ENCODE peak calls at places on chromosomes 4 and X, in eight cellular contexts. One of them, this sample, is unnamed.

GRCh38 chr4:141220271-141220654 is 432 bp upstream of the ZNF330 start:
- DNase-seq in GDM1: no peak
- DNase-seq in Caki2: no peak
- DNase-seq in activated T-helper 1 cell treated with anti-CD3 and anti-CD28 coated beads, Interleukin-12 subunit alpha, Interleukin-12 subunit beta, Interleukin-2, Interleukin-4 antibody, amounts not matched to agents 30 ng/mL and 10 ng/mL and 1 ng/mL, durations not matched to agents 14 hours and 24 hours and 36 hours: no peak
- DNase-seq in brain microvascular endothelial cell: no peak
- DNase-seq in amygdala: no peak
- DNase-seq in cerebellar cortex: no peak
- DNase-seq in ovary: no peak
- DNase-seq in this sample: no peak

GRCh38 chr4:123043793-123044425 is 121.5 kb upstream of the NUDT6 start:
- DNase-seq in ovary: no peak
- DNase-seq in cerebellar cortex: no peak
- DNase-seq in amygdala: no peak
- DNase-seq in GDM1: no peak
- DNase-seq in brain microvascular endothelial cell: no peak
- DNase-seq in Caki2: no peak
- DNase-seq in activated T-helper 1 cell treated with anti-CD3 and anti-CD28 coated beads, Interleukin-12 subunit alpha, Interleukin-12 subunit beta, Interleukin-2, Interleukin-4 antibody, amounts not matched to agents 30 ng/mL and 10 ng/mL and 1 ng/mL, durations not matched to agents 14 hours and 24 hours and 36 hours: no peak
- DNase-seq in this sample: no peak

GRCh38 chr4:13559414-13559813 is 15.1 kb upstream of the NKX3-2 start:
- DNase-seq in Caki2: no peak
- DNase-seq in GDM1: no peak
- DNase-seq in activated T-helper 1 cell treated with anti-CD3 and anti-CD28 coated beads, Interleukin-12 subunit alpha, Interleukin-12 subunit beta, Interleukin-2, Interleukin-4 antibody, amounts not matched to agents 30 ng/mL and 10 ng/mL and 1 ng/mL, durations not matched to agents 14 hours and 24 hours and 36 hours: no peak
- DNase-seq in brain microvascular endothelial cell: peak
- DNase-seq in amygdala: no peak
- DNase-seq in ovary: no peak
- DNase-seq in cerebellar cortex: no peak
- DNase-seq in this sample: peak

GRCh38 chr4:82981116-82981515 is 29.5 kb downstream of the LIN54 start:
- DNase-seq in Caki2: no peak
- DNase-seq in cerebellar cortex: no peak
- DNase-seq in GDM1: no peak
- DNase-seq in amygdala: no peak
- DNase-seq in ovary: no peak
- DNase-seq in brain microvascular endothelial cell: no peak
- DNase-seq in activated T-helper 1 cell treated with anti-CD3 and anti-CD28 coated beads, Interleukin-12 subunit alpha, Interleukin-12 subunit beta, Interleukin-2, Interleukin-4 antibody, amounts not matched to agents 30 ng/mL and 10 ng/mL and 1 ng/mL, durations not matched to agents 14 hours and 24 hours and 36 hours: no peak
- DNase-seq in this sample: no peak

GRCh38 chr4:6753891-6754290 is 28.6 kb upstream of the KIAA0232 start:
- DNase-seq in cerebellar cortex: no peak
- DNase-seq in Caki2: no peak
- DNase-seq in amygdala: no peak
- DNase-seq in activated T-helper 1 cell treated with anti-CD3 and anti-CD28 coated beads, Interleukin-12 subunit alpha, Interleukin-12 subunit beta, Interleukin-2, Interleukin-4 antibody, amounts not matched to agents 30 ng/mL and 10 ng/mL and 1 ng/mL, durations not matched to agents 14 hours and 24 hours and 36 hours: no peak
- DNase-seq in ovary: no peak
- DNase-seq in GDM1: no peak
- DNase-seq in brain microvascular endothelial cell: no peak
- DNase-seq in this sample: no peak

GRCh38 chr4:159206427-159206871 is 103.6 kb downstream of the RAPGEF2 start:
- DNase-seq in activated T-helper 1 cell treated with anti-CD3 and anti-CD28 coated beads, Interleukin-12 subunit alpha, Interleukin-12 subunit beta, Interleukin-2, Interleukin-4 antibody, amounts not matched to agents 30 ng/mL and 10 ng/mL and 1 ng/mL, durations not matched to agents 14 hours and 24 hours and 36 hours: peak
- DNase-seq in cerebellar cortex: no peak
- DNase-seq in Caki2: no peak
- DNase-seq in GDM1: peak
- DNase-seq in brain microvascular endothelial cell: no peak
- DNase-seq in ovary: no peak
- DNase-seq in amygdala: no peak
- DNase-seq in this sample: peak

GRCh38 chrX:102712967-102713677 is 874 bp downstream of the GPRASP2 start:
- DNase-seq in GDM1: no peak
- DNase-seq in ovary: peak
- DNase-seq in cerebellar cortex: peak
- DNase-seq in amygdala: peak
- DNase-seq in brain microvascular endothelial cell: peak
- DNase-seq in activated T-helper 1 cell treated with anti-CD3 and anti-CD28 coated beads, Interleukin-12 subunit alpha, Interleukin-12 subunit beta, Interleukin-2, Interleukin-4 antibody, amounts not matched to agents 30 ng/mL and 10 ng/mL and 1 ng/mL, durations not matched to agents 14 hours and 24 hours and 36 hours: no peak
- DNase-seq in Caki2: peak
- DNase-seq in this sample: peak

GRCh38 chrX:107454302-107454701 is 4.8 kb downstream of the FRMPD3 start:
- DNase-seq in Caki2: peak
- DNase-seq in GDM1: no peak
- DNase-seq in amygdala: no peak
- DNase-seq in brain microvascular endothelial cell: no peak
- DNase-seq in activated T-helper 1 cell treated with anti-CD3 and anti-CD28 coated beads, Interleukin-12 subunit alpha, Interleukin-12 subunit beta, Interleukin-2, Interleukin-4 antibody, amounts not matched to agents 30 ng/mL and 10 ng/mL and 1 ng/mL, durations not matched to agents 14 hours and 24 hours and 36 hours: no peak
- DNase-seq in cerebellar cortex: no peak
- DNase-seq in ovary: no peak
- DNase-seq in this sample: no peak

GRCh38 chr4:110165382-110166285 is 32.8 kb downstream of the ELOVL6 start:
- DNase-seq in ovary: no peak
- DNase-seq in activated T-helper 1 cell treated with anti-CD3 and anti-CD28 coated beads, Interleukin-12 subunit alpha, Interleukin-12 subunit beta, Interleukin-2, Interleukin-4 antibody, amounts not matched to agents 30 ng/mL and 10 ng/mL and 1 ng/mL, durations not matched to agents 14 hours and 24 hours and 36 hours: peak
- DNase-seq in GDM1: peak
- DNase-seq in brain microvascular endothelial cell: peak
- DNase-seq in cerebellar cortex: no peak
- DNase-seq in Caki2: peak
- DNase-seq in amygdala: no peak
- DNase-seq in this sample: peak

GRCh38 chr4:54032558-54033135 is 31.8 kb downstream of the CHIC2 start:
- DNase-seq in Caki2: no peak
- DNase-seq in brain microvascular endothelial cell: no peak
- DNase-seq in amygdala: no peak
- DNase-seq in cerebellar cortex: no peak
- DNase-seq in ovary: no peak
- DNase-seq in activated T-helper 1 cell treated with anti-CD3 and anti-CD28 coated beads, Interleukin-12 subunit alpha, Interleukin-12 subunit beta, Interleukin-2, Interleukin-4 antibody, amounts not matched to agents 30 ng/mL and 10 ng/mL and 1 ng/mL, durations not matched to agents 14 hours and 24 hours and 36 hours: no peak
- DNase-seq in GDM1: no peak
- DNase-seq in this sample: no peak

GRCh38 chrX:49041683-49042529 is 1.3 kb downstream of the TFE3 start:
- DNase-seq in Caki2: peak
- DNase-seq in cerebellar cortex: no peak
- DNase-seq in amygdala: no peak
- DNase-seq in GDM1: no peak
- DNase-seq in brain microvascular endothelial cell: peak
- DNase-seq in activated T-helper 1 cell treated with anti-CD3 and anti-CD28 coated beads, Interleukin-12 subunit alpha, Interleukin-12 subunit beta, Interleukin-2, Interleukin-4 antibody, amounts not matched to agents 30 ng/mL and 10 ng/mL and 1 ng/mL, durations not matched to agents 14 hours and 24 hours and 36 hours: no peak
- DNase-seq in ovary: no peak
- DNase-seq in this sample: peak

GRCh38 chr4:37245391-37245954 is 930 bp downstream of the NWD2 start:
- DNase-seq in GDM1: no peak
- DNase-seq in amygdala: no peak
- DNase-seq in brain microvascular endothelial cell: no peak
- DNase-seq in cerebellar cortex: no peak
- DNase-seq in activated T-helper 1 cell treated with anti-CD3 and anti-CD28 coated beads, Interleukin-12 subunit alpha, Interleukin-12 subunit beta, Interleukin-2, Interleukin-4 antibody, amounts not matched to agents 30 ng/mL and 10 ng/mL and 1 ng/mL, durations not matched to agents 14 hours and 24 hours and 36 hours: no peak
- DNase-seq in Caki2: no peak
- DNase-seq in ovary: no peak
- DNase-seq in this sample: no peak

GRCh38 chrX:45300638-45301037 is 100.0 kb upstream of the DIPK2B start:
- DNase-seq in activated T-helper 1 cell treated with anti-CD3 and anti-CD28 coated beads, Interleukin-12 subunit alpha, Interleukin-12 subunit beta, Interleukin-2, Interleukin-4 antibody, amounts not matched to agents 30 ng/mL and 10 ng/mL and 1 ng/mL, durations not matched to agents 14 hours and 24 hours and 36 hours: no peak
- DNase-seq in brain microvascular endothelial cell: no peak
- DNase-seq in cerebellar cortex: no peak
- DNase-seq in GDM1: no peak
- DNase-seq in ovary: no peak
- DNase-seq in Caki2: no peak
- DNase-seq in amygdala: no peak
- DNase-seq in this sample: no peak

GRCh38 chr4:180745019-180745418 is 1498.2 kb upstream of the TENM3 start:
- DNase-seq in activated T-helper 1 cell treated with anti-CD3 and anti-CD28 coated beads, Interleukin-12 subunit alpha, Interleukin-12 subunit beta, Interleukin-2, Interleukin-4 antibody, amounts not matched to agents 30 ng/mL and 10 ng/mL and 1 ng/mL, durations not matched to agents 14 hours and 24 hours and 36 hours: no peak
- DNase-seq in cerebellar cortex: no peak
- DNase-seq in Caki2: no peak
- DNase-seq in GDM1: no peak
- DNase-seq in ovary: no peak
- DNase-seq in brain microvascular endothelial cell: no peak
- DNase-seq in amygdala: no peak
- DNase-seq in this sample: no peak

GRCh38 chrX:101357166-101357795 is 8.7 kb upstream of the TIMM8A start:
- DNase-seq in cerebellar cortex: no peak
- DNase-seq in Caki2: peak
- DNase-seq in activated T-helper 1 cell treated with anti-CD3 and anti-CD28 coated beads, Interleukin-12 subunit alpha, Interleukin-12 subunit beta, Interleukin-2, Interleukin-4 antibody, amounts not matched to agents 30 ng/mL and 10 ng/mL and 1 ng/mL, durations not matched to agents 14 hours and 24 hours and 36 hours: no peak
- DNase-seq in amygdala: no peak
- DNase-seq in ovary: no peak
- DNase-seq in GDM1: no peak
- DNase-seq in brain microvascular endothelial cell: peak
- DNase-seq in this sample: peak

GRCh38 chr4:37953620-37954325 is 6.4 kb upstream of the PTTG2 start:
- DNase-seq in GDM1: no peak
- DNase-seq in brain microvascular endothelial cell: peak
- DNase-seq in Caki2: peak
- DNase-seq in cerebellar cortex: no peak
- DNase-seq in activated T-helper 1 cell treated with anti-CD3 and anti-CD28 coated beads, Interleukin-12 subunit alpha, Interleukin-12 subunit beta, Interleukin-2, Interleukin-4 antibody, amounts not matched to agents 30 ng/mL and 10 ng/mL and 1 ng/mL, durations not matched to agents 14 hours and 24 hours and 36 hours: no peak
- DNase-seq in amygdala: no peak
- DNase-seq in ovary: no peak
- DNase-seq in this sample: peak

GRCh38 chr4:125719987-125720386 is 405.2 kb downstream of the FAT4 start:
- DNase-seq in ovary: no peak
- DNase-seq in amygdala: no peak
- DNase-seq in GDM1: no peak
- DNase-seq in cerebellar cortex: no peak
- DNase-seq in brain microvascular endothelial cell: peak
- DNase-seq in activated T-helper 1 cell treated with anti-CD3 and anti-CD28 coated beads, Interleukin-12 subunit alpha, Interleukin-12 subunit beta, Interleukin-2, Interleukin-4 antibody, amounts not matched to agents 30 ng/mL and 10 ng/mL and 1 ng/mL, durations not matched to agents 14 hours and 24 hours and 36 hours: no peak
- DNase-seq in Caki2: peak
- DNase-seq in this sample: peak

GRCh38 chr4:177480796-177481195 is 38.6 kb upstream of the AGA start:
- DNase-seq in amygdala: no peak
- DNase-seq in Caki2: no peak
- DNase-seq in cerebellar cortex: no peak
- DNase-seq in brain microvascular endothelial cell: peak
- DNase-seq in GDM1: no peak
- DNase-seq in activated T-helper 1 cell treated with anti-CD3 and anti-CD28 coated beads, Interleukin-12 subunit alpha, Interleukin-12 subunit beta, Interleukin-2, Interleukin-4 antibody, amounts not matched to agents 30 ng/mL and 10 ng/mL and 1 ng/mL, durations not matched to agents 14 hours and 24 hours and 36 hours: no peak
- DNase-seq in ovary: no peak
- DNase-seq in this sample: peak

GRCh38 chr4:164748375-164748774 is 5.6 kb upstream of the SMIM31 start:
- DNase-seq in brain microvascular endothelial cell: no peak
- DNase-seq in ovary: no peak
- DNase-seq in cerebellar cortex: no peak
- DNase-seq in Caki2: no peak
- DNase-seq in amygdala: no peak
- DNase-seq in GDM1: no peak
- DNase-seq in activated T-helper 1 cell treated with anti-CD3 and anti-CD28 coated beads, Interleukin-12 subunit alpha, Interleukin-12 subunit beta, Interleukin-2, Interleukin-4 antibody, amounts not matched to agents 30 ng/mL and 10 ng/mL and 1 ng/mL, durations not matched to agents 14 hours and 24 hours and 36 hours: no peak
- DNase-seq in this sample: peak

GRCh38 chrX:14352511-14352910 is 176.8 kb upstream of the GLRA2 start:
- DNase-seq in brain microvascular endothelial cell: no peak
- DNase-seq in Caki2: no peak
- DNase-seq in cerebellar cortex: no peak
- DNase-seq in activated T-helper 1 cell treated with anti-CD3 and anti-CD28 coated beads, Interleukin-12 subunit alpha, Interleukin-12 subunit beta, Interleukin-2, Interleukin-4 antibody, amounts not matched to agents 30 ng/mL and 10 ng/mL and 1 ng/mL, durations not matched to agents 14 hours and 24 hours and 36 hours: no peak
- DNase-seq in ovary: no peak
- DNase-seq in amygdala: no peak
- DNase-seq in GDM1: no peak
- DNase-seq in this sample: no peak

GRCh38 chr4:13920901-13921300 is 293.4 kb upstream of the BOD1L1 start:
- DNase-seq in Caki2: peak
- DNase-seq in amygdala: no peak
- DNase-seq in brain microvascular endothelial cell: peak
- DNase-seq in GDM1: no peak
- DNase-seq in cerebellar cortex: no peak
- DNase-seq in ovary: no peak
- DNase-seq in activated T-helper 1 cell treated with anti-CD3 and anti-CD28 coated beads, Interleukin-12 subunit alpha, Interleukin-12 subunit beta, Interleukin-2, Interleukin-4 antibody, amounts not matched to agents 30 ng/mL and 10 ng/mL and 1 ng/mL, durations not matched to agents 14 hours and 24 hours and 36 hours: no peak
- DNase-seq in this sample: peak

GRCh38 chr4:85672116-85672515 is 197.2 kb downstream of the ARHGAP24 start:
- DNase-seq in Caki2: no peak
- DNase-seq in amygdala: no peak
- DNase-seq in ovary: no peak
- DNase-seq in GDM1: no peak
- DNase-seq in activated T-helper 1 cell treated with anti-CD3 and anti-CD28 coated beads, Interleukin-12 subunit alpha, Interleukin-12 subunit beta, Interleukin-2, Interleukin-4 antibody, amounts not matched to agents 30 ng/mL and 10 ng/mL and 1 ng/mL, durations not matched to agents 14 hours and 24 hours and 36 hours: no peak
- DNase-seq in brain microvascular endothelial cell: no peak
- DNase-seq in cerebellar cortex: no peak
- DNase-seq in this sample: no peak

GRCh38 chr4:40702800-40703151 is 47.0 kb upstream of the NSUN7 start:
- DNase-seq in activated T-helper 1 cell treated with anti-CD3 and anti-CD28 coated beads, Interleukin-12 subunit alpha, Interleukin-12 subunit beta, Interleukin-2, Interleukin-4 antibody, amounts not matched to agents 30 ng/mL and 10 ng/mL and 1 ng/mL, durations not matched to agents 14 hours and 24 hours and 36 hours: no peak
- DNase-seq in Caki2: no peak
- DNase-seq in brain microvascular endothelial cell: no peak
- DNase-seq in cerebellar cortex: no peak
- DNase-seq in amygdala: no peak
- DNase-seq in GDM1: no peak
- DNase-seq in ovary: no peak
- DNase-seq in this sample: no peak

GRCh38 chr4:77095101-77095826 is 19.5 kb upstream of the CCNI start:
- DNase-seq in cerebellar cortex: peak
- DNase-seq in GDM1: peak
- DNase-seq in Caki2: peak
- DNase-seq in brain microvascular endothelial cell: peak
- DNase-seq in ovary: peak
- DNase-seq in amygdala: peak
- DNase-seq in activated T-helper 1 cell treated with anti-CD3 and anti-CD28 coated beads, Interleukin-12 subunit alpha, Interleukin-12 subunit beta, Interleukin-2, Interleukin-4 antibody, amounts not matched to agents 30 ng/mL and 10 ng/mL and 1 ng/mL, durations not matched to agents 14 hours and 24 hours and 36 hours: peak
- DNase-seq in this sample: peak

GRCh38 chr4:122205687-122206086 is 53.6 kb downstream of the BLTP1 start:
- DNase-seq in brain microvascular endothelial cell: no peak
- DNase-seq in ovary: no peak
- DNase-seq in cerebellar cortex: peak
- DNase-seq in activated T-helper 1 cell treated with anti-CD3 and anti-CD28 coated beads, Interleukin-12 subunit alpha, Interleukin-12 subunit beta, Interleukin-2, Interleukin-4 antibody, amounts not matched to agents 30 ng/mL and 10 ng/mL and 1 ng/mL, durations not matched to agents 14 hours and 24 hours and 36 hours: no peak
- DNase-seq in Caki2: peak
- DNase-seq in GDM1: no peak
- DNase-seq in amygdala: no peak
- DNase-seq in this sample: no peak

This sample was measured in mesenchymal stem cell.